ENCODE peak calls at places on chromosome 12, in nine cellular contexts. Q is naive thymus-derived CD4-positive, alpha-beta T cell; M is astrocyte of the cerebellum; U is retina; V is stomach; O is iris pigment epithelial cell; D is cerebellar cortex; H is heart left ventricle; B is activated CD8-positive, alpha-beta memory T cell treated with anti-CD3 and anti-CD28 coated beads for 48 hours. E is an unnamed sample.

GRCh38 chr12:46489951-46490388 is 117.4 kb upstream of the SLC38A2 start:
- DNase-seq in Q (no peak), M (no peak), U (no peak), V (no peak), O (no peak), D (no peak), H (no peak), B (no peak), E (no peak)

GRCh38 chr12:52170827-52171226 is 21.0 kb downstream of the KRT80 start:
- DNase-seq in Q (no peak), M (no peak), U (no peak), V (no peak), O (no peak), D (no peak), H (no peak), B (no peak), E (no peak)

GRCh38 chr12:10395390-10395998 is 5.7 kb upstream of the KLRK1 start:
- DNase-seq in Q (no peak), M (peak), U (no peak), V (peak), O (peak), D (peak), H (no peak), B (no peak), E (peak)

GRCh38 chr12:115609356-115609755 is 668.1 kb downstream of the MED13L start:
- DNase-seq in Q (no peak), M (peak), U (no peak), V (no peak), O (peak), D (no peak), H (no peak), B (no peak), E (peak)

GRCh38 chr12:100795193-100796179 is 910 bp downstream of the ANO4 start:
- DNase-seq in Q (no peak), M (no peak), U (peak), V (no peak), O (no peak), D (peak), H (no peak), B (no peak), E (no peak)

GRCh38 chr12:7319934-7320333 is 16.1 kb downstream of the ACSM4 start:
- DNase-seq in Q (no peak), M (no peak), U (no peak), V (no peak), O (no peak), D (no peak), H (no peak), B (no peak), E (no peak)

GRCh38 chr12:49644620-49644994 is 21.2 kb downstream of the PRPF40B start:
- DNase-seq in Q (peak), M (peak), U (peak), V (peak), O (peak), D (peak), H (peak), B (peak), E (peak)

GRCh38 chr12:54486173-54486867 is 11.2 kb upstream of the NCKAP1L start:
- DNase-seq in Q (no peak), M (no peak), U (no peak), V (no peak), O (no peak), D (no peak), H (no peak), B (no peak), E (no peak)

GRCh38 chr12:30792648-30793499 is 38.1 kb upstream of the CAPRIN2 start:
- DNase-seq in Q (no peak), M (no peak), U (peak), V (no peak), O (peak), D (no peak), H (no peak), B (no peak), E (peak)

GRCh38 chr12:53231859-53232640 is at the start of gene RARG:
- DNase-seq in Q (no peak), M (no peak), U (no peak), V (peak), O (no peak), D (peak), H (peak), B (peak), E (no peak)

GRCh38 chr12:47249719-47250506 is 170.2 kb upstream of the AMIGO2 start:
- DNase-seq in Q (no peak), M (no peak), U (no peak), V (no peak), O (no peak), D (no peak), H (no peak), B (no peak), E (no peak)

GRCh38 chr12:54175130-54175963 is 13.4 kb downstream of the SMUG1 start:
- DNase-seq in Q (no peak), M (no peak), U (no peak), V (peak), O (no peak), D (no peak), H (no peak), B (no peak), E (no peak)

GRCh38 chr12:1527789-1528188 is 66.6 kb downstream of the FBXL14 start:
- DNase-seq in Q (no peak), M (no peak), U (no peak), V (no peak), O (peak), D (no peak), H (no peak), B (no peak), E (peak)

GRCh38 chr12:131872154-131873046 is 22.0 kb upstream of the ULK1 start:
- DNase-seq in Q (no peak), M (no peak), U (no peak), V (no peak), O (peak), D (no peak), H (no peak), B (no peak), E (peak)

GRCh38 chr12:45010051-45010450 is 40.8 kb downstream of the DBX2 start:
- DNase-seq in Q (no peak), M (no peak), U (no peak), V (no peak), O (no peak), D (no peak), H (no peak), B (no peak), E (no peak)

GRCh38 chr12:4114986-4115385 is 158.6 kb upstream of the CCND2 start:
- DNase-seq in Q (no peak), M (no peak), U (no peak), V (no peak), O (no peak), D (no peak), H (no peak), B (peak), E (no peak)

GRCh38 chr12:19970116-19970515 is 398.2 kb upstream of the PDE3A start:
- DNase-seq in Q (no peak), M (peak), U (no peak), V (no peak), O (peak), D (no peak), H (no peak), B (no peak), E (peak)